ENCODE peak calls at places on chromosome 17, in ten cellular contexts. Y is NT2/D1; B is A549; M is AG09309; R is effector memory CD4-positive, alpha-beta T cell; S is CD8-positive, alpha-beta T cell; N is adipocyte; A is ovary; V is aorta; U is HCT116. P is an unnamed sample.

GRCh38 chr17:73419896-73420295 is 108.1 kb upstream of the CDC42EP4 start:
- DNase-seq in A (no peak), Y (no peak), M (no peak), U (no peak), R (no peak), B (no peak), V (no peak), S (no peak), N (no peak), P (no peak)

GRCh38 chr17:59890720-59891119 is 2.0 kb downstream of the TUBD1 start:
- DNase-seq in R (no peak), Y (no peak), V (no peak), M (no peak), U (no peak), A (no peak), N (peak), S (no peak), B (peak), P (no peak)

GRCh38 chr17:73255671-73256181 is 6.0 kb downstream of the CPSF4L start:
- DNase-seq in R (peak), Y (no peak), S (peak), U (peak), M (no peak), A (peak), V (no peak), B (peak), N (peak), P (no peak)

GRCh38 chr17:29292071-29292991 is 1.6 kb downstream of the NUFIP2 start:
- DNase-seq in R (peak), S (peak), Y (no peak), U (no peak), A (peak), N (peak), M (no peak), B (peak), V (peak), P (peak)

GRCh38 chr17:8668181-8668740 is 37.7 kb upstream of the MYH10 start:
- DNase-seq in S (no peak), R (no peak), Y (no peak), B (no peak), U (no peak), N (no peak), V (no peak), M (no peak), A (no peak), P (no peak)

GRCh38 chr17:11441004-11441403 is 157.3 kb upstream of the DNAH9 start:
- DNase-seq in B (no peak), N (no peak), V (no peak), A (no peak), Y (no peak), U (no peak), R (no peak), S (no peak), M (no peak), P (no peak)

GRCh38 chr17:72715906-72716572 is 376.4 kb downstream of the SLC39A11 start:
- DNase-seq in Y (peak), B (peak), U (peak), M (peak), A (no peak), N (peak), S (no peak), V (no peak), R (no peak), P (no peak)

GRCh38 chr17:49935526-49936210 is 33.3 kb upstream of the DLX4 start:
- DNase-seq in U (no peak), N (no peak), V (no peak), M (no peak), B (no peak), R (no peak), Y (no peak), A (no peak), S (no peak), P (no peak)

GRCh38 chr17:9475259-9475658 is 100.4 kb downstream of the STX8 start:
- DNase-seq in B (no peak), V (no peak), N (no peak), Y (no peak), S (no peak), M (no peak), U (no peak), A (no peak), R (no peak), P (no peak)

GRCh38 chr17:74752822-74753401 is 4.5 kb downstream of the NHERF1 start:
- DNase-seq in M (no peak), Y (no peak), S (no peak), R (no peak), N (no peak), V (no peak), U (no peak), A (no peak), B (no peak), P (no peak)

GRCh38 chr17:29929006-29929543 is 953 bp downstream of the SSH2 start:
- DNase-seq in S (no peak), M (no peak), A (no peak), R (no peak), N (peak), B (no peak), U (no peak), Y (no peak), V (no peak), P (peak)

GRCh38 chr17:74466785-74467158 is 338 bp downstream of the CD300A start:
- DNase-seq in A (no peak), N (no peak), Y (no peak), V (no peak), M (no peak), R (no peak), B (no peak), U (no peak), S (no peak), P (no peak)

GRCh38 chr17:59435238-59435637 is 103.8 kb downstream of the YPEL2 start:
- DNase-seq in N (peak), A (no peak), M (no peak), S (no peak), U (no peak), B (no peak), Y (no peak), V (no peak), R (no peak), P (no peak)

GRCh38 chr17:81869221-81870154 is 1.6 kb downstream of the ARHGDIA start:
- DNase-seq in N (peak), A (peak), Y (no peak), S (no peak), R (no peak), M (no peak), V (peak), B (peak), U (no peak), P (no peak)

GRCh38 chr17:50026046-50026675 is 29.7 kb upstream of the ITGA3 start:
- DNase-seq in A (no peak), Y (no peak), S (no peak), M (no peak), V (no peak), N (no peak), R (no peak), U (no peak), B (no peak), P (no peak)

GRCh38 chr17:6297960-6298359 is 137.0 kb downstream of the AIPL1 start:
- DNase-seq in U (no peak), B (no peak), Y (no peak), R (no peak), N (no peak), A (no peak), S (no peak), M (no peak), V (no peak), P (no peak)

GRCh38 chr17:42783062-42783777 is 2.8 kb downstream of the WNK4 start:
- DNase-seq in R (no peak), M (peak), V (no peak), Y (no peak), N (peak), A (no peak), S (no peak), B (peak), U (no peak), P (no peak)

GRCh38 chr17:48795444-48796162 is 21.4 kb downstream of the TTLL6 start:
- DNase-seq in V (no peak), M (peak), B (peak), R (no peak), Y (no peak), U (peak), S (no peak), A (no peak), N (peak), P (no peak)

GRCh38 chr17:76179496-76180467 is 38.7 kb upstream of the FOXJ1 start:
- DNase-seq in M (no peak), B (no peak), U (no peak), V (no peak), Y (no peak), R (peak), A (no peak), S (peak), N (no peak), P (peak)

GRCh38 chr17:82943339-82943738 is 103.5 kb upstream of the ZNF750 start:
- DNase-seq in S (no peak), A (no peak), V (no peak), B (no peak), Y (no peak), M (no peak), R (no peak), N (no peak), U (no peak), P (no peak)

GRCh38 chr17:80416940-80417293 is 1.9 kb downstream of the ENDOV start:
- DNase-seq in U (no peak), N (no peak), Y (no peak), M (no peak), A (no peak), R (no peak), V (no peak), B (no peak), S (no peak), P (no peak)

GRCh38 chr17:37643829-37644228 is 583 bp upstream of the DDX52 start:
- DNase-seq in Y (no peak), A (no peak), R (no peak), N (peak), V (no peak), M (no peak), B (peak), U (no peak), S (no peak), P (no peak)

GRCh38 chr17:43401293-43401692 is 2.5 kb downstream of the ARL4D start:
- DNase-seq in B (peak), N (peak), S (no peak), Y (no peak), V (peak), R (no peak), A (no peak), U (no peak), M (peak), P (no peak)

GRCh38 chr17:7883781-7884386 is 4.7 kb upstream of the CHD3 start:
- DNase-seq in S (no peak), B (peak), U (no peak), M (no peak), R (peak), V (no peak), N (peak), Y (no peak), A (peak), P (no peak)

GRCh38 chr17:7083592-7083991 is 3.5 kb upstream of the CLEC10A start:
- DNase-seq in N (no peak), A (no peak), Y (no peak), B (no peak), V (no peak), M (no peak), U (no peak), R (no peak), S (no peak), P (no peak)

GRCh38 chr17:37368577-37368976 is 7.2 kb upstream of the C17orf78 start:
- DNase-seq in Y (no peak), B (no peak), N (peak), M (no peak), S (no peak), A (no peak), U (no peak), R (no peak), V (no peak), P (no peak)

DNA sequence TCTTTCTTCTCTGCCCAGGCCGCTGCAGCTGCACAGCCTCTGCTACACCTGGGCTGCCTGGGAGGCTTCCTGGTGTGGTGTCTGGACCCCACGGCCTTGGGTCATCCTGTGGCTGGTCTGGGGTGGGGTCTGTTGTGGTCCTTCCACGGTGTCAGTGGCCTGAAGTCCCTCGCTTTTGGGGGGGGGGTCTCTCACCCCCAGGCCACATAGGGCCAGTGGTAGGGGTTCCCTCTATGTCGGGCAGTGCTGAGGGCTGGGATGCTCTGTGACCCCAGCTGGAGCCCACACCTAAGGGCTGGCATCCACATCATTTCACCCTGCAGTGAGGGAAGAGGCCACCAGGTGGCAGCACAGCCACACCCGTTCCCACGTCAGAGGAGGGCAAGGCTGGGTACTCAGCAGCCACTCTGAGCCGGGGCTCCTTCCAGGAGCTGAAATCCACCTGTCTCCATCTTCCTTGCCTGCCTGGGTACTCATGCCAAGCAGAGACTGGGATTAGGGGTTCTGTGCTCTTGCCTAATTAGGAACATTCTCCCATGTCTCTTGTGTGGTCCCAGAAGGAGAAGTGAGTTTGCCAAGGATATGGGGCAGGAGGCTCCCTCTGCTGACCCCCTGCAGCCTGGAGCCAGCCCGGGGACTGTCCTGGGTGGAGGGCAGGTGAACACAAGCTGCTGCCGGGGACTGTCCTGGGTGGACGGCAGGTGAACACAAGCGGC is 13.0 kb downstream of the ENGASE start:
- DNase-seq in M (no peak), B (peak), U (peak), N (peak), R (peak), V (peak), A (peak), S (peak), Y (peak), P (peak)
- H3K4me3 ChIP-seq in M (no peak), B (no peak), U (no peak), N (no peak), R (no peak), V (no peak), A (no peak), S (no peak), Y (no peak), P (no peak)

GRCh38 chr17:1716076-1716911 is 6.1 kb upstream of the TLCD2 start:
- DNase-seq in B (peak), S (peak), Y (peak), R (peak), M (peak), U (peak), A (peak), V (peak), N (peak), P (peak)

GRCh38 chr17:1715803-1716075 is 5.6 kb upstream of the TLCD2 start:
- DNase-seq in S (no peak), Y (no peak), N (no peak), U (no peak), A (no peak), V (no peak), R (no peak), M (no peak), B (no peak), P (no peak)

GRCh38 chr17:1714488-1714979 is 4.4 kb upstream of the TLCD2 start:
- DNase-seq in M (peak), U (peak), V (peak), A (peak), B (peak), N (peak), S (no peak), R (no peak), Y (peak), P (no peak)

GRCh38 chr17:1713878-1714487 is 3.8 kb upstream of the TLCD2 start:
- DNase-seq in V (peak), U (peak), N (peak), Y (no peak), S (no peak), B (peak), M (no peak), A (peak), R (no peak), P (no peak)

DNA sequence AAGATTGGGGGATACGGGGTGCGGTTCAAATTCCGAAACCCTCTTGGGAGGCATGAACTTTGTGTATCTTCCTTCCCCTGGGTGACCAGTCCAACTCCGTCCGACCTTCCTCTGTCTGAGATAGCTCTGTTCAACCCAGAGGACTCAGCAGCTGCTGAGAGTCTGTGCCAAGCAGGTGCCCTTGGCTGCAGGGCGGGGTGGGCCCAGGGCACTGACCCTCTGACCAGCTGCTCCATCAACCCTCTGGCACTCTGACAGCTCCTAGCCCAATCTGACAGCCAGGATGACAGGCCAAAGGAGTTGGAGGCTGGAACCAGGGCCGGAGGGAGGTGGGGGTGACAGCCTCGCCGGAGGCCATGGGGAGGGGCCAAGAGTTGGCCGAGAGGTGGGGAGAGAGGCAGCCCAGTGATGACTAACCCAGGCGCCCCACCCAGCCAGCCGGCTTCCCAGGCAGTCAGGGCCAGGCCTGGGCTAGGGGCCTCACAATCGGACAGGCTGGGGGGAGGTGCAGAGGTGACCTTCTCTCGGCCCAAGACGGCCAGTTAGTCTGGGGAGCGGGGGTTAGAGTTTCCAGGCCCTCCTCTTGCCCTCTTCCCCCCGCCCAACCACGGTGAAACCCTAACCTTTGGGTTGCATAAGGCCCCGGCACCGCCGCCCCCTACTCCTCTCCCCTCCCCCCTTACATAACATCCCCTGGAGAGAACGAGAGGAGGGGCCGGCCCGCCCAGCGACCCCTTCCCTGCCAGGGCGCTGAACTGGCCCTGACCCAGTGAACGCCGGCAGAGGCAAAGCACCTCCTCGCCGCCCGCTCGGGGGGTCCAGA is 5.0 kb upstream of the TLCD2 start:
- DNase-seq in N (peak), S (no peak), Y (no peak), R (peak), A (peak), B (peak), V (peak), M (peak), U (peak), P (no peak)
- H3K4me3 ChIP-seq in N (peak), S (peak), Y (peak), R (peak), A (peak), B (peak), V (peak), M (peak), U (peak), P (peak)

DNA sequence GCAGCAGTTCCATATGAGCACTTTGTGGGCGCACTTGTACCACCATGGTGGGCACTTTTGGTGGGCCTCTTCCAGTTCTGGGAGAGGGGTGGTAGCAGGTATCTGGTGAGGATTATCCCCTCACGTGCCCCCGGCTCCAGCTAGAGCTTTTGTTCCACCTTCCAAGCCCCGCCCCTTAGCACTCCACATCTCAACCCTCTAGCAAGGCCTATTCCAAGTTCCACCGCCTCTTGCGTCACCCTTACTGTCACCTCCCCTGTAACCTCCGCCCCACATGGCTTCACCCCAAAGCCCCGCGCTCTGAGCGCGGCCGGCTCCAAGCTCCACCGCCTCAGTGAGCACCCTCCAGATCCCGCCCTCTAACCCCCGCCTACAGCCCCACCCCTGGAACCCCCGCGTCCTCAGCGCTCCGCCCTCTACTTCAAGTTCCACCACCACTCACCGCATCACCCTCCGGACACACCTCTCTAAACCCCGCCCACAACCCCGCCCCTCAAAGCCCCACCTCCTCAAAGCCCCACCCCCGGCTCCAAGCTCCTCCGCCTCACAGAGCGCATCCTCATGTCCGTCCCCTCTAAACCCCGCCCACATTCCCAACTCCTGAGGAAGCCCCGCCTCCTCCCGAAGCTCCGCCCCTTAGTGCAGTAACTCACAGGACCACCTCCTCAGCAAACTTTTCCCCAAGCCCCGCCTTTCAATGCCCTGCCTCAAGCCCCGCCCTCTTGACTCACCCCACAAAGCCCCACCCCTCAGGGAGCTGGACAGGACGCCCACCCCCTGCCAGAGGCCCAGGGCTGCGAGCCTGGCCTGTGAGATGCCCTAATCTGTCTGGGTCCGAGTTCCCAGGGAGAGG is 11.1 kb downstream of the SCN4A start:
- DNase-seq in N (peak), V (peak), R (peak), A (peak), Y (peak), M (no peak), B (peak), S (no peak), U (peak), P (peak)
- H3K4me3 ChIP-seq in N (peak), V (no peak), R (no peak), A (no peak), Y (peak), M (no peak), B (peak), S (no peak), U (peak), P (no peak)

GRCh38 chr17:1024076-1024475 is 27.1 kb downstream of the TIMM22 start:
- DNase-seq in N (no peak), B (no peak), M (no peak), A (no peak), V (no peak), U (no peak), S (no peak), Y (no peak), R (no peak), P (no peak)

GRCh38 chr17:1019451-1019850 is 22.5 kb downstream of the TIMM22 start:
- DNase-seq in B (no peak), R (no peak), S (no peak), U (no peak), V (peak), Y (no peak), A (no peak), M (no peak), N (no peak), P (no peak)

GRCh38 chr17:1021147-1021546 is 24.2 kb downstream of the TIMM22 start:
- DNase-seq in A (no peak), Y (no peak), N (no peak), U (no peak), R (no peak), M (no peak), S (no peak), B (no peak), V (no peak), P (no peak)

GRCh38 chr17:1025733-1026598 is 29.0 kb downstream of the TIMM22 start:
- DNase-seq in U (no peak), V (no peak), R (no peak), A (no peak), M (no peak), N (no peak), S (no peak), Y (no peak), B (no peak), P (no peak)

DNA sequence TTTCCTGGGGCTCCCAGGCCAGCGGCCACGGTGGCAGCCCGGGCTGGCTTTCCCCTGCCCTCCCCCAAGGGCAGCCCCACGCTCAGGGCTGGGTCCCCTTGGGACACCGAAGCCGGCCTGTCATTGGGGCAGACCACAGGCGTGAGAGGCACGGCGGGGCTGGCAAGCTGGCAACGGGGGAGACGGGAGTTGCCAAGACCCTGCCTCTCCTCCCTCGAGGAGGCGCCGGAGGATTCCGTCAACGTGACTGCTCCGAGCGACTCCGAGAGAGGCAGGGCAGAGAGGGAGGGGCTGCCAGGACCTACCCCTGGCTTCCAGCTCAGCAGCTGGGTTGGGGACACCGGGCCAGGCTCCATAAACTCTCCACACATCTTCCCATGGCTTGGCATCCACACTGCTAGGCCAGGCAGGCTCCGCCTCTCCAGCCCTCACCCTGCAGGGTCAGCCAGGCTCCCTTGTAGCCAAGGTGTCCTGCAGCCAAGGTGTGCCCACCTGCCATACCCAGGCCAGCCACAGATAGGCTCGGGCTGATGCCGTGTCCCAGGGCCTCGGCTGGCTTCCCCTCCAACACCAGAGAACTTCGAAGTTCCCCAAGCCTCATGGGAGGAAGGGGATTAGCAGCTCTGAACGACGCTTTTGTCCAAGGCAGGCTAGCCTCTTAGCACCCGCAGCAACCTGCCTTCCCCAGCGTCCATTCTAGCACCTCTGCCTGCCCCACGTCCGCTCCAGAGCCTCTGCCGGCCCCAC is 25.5 kb downstream of the TIMM22 start:
- DNase-seq in B (no peak), N (no peak), R (no peak), Y (no peak), A (no peak), V (peak), U (no peak), M (no peak), S (no peak), P (no peak)
- H3K4me3 ChIP-seq in B (no peak), N (no peak), R (no peak), Y (no peak), A (no peak), V (no peak), U (no peak), M (no peak), S (no peak), P (no peak)

P was measured in Jurkat, Clone E6-1.